ENCODE peak calls at places on chromosome 22, in five cellular contexts. O is WTC11, A is H1, K is brain microvascular endothelial cell, G is stomach. B is an unnamed sample.

GRCh38 chr22:22235564-22235963 is 9.0 kb upstream of the VPREB1 start:
- DNase-seq in G (no peak), O (peak), A (peak), K (no peak), B (no peak)

GRCh38 chr22:31607696-31608095 is 54.3 kb downstream of the PISD start:
- DNase-seq in G (no peak), A (no peak), K (no peak), O (no peak), B (no peak)

GRCh38 chr22:36565686-36566085 is 36.7 kb upstream of the EIF3D start:
- DNase-seq in O (no peak), K (no peak), G (no peak), A (no peak), B (no peak)

GRCh38 chr22:41247703-41248102 is 7.0 kb upstream of the CHADL start:
- DNase-seq in G (no peak), A (no peak), O (no peak), K (no peak), B (no peak)

GRCh38 chr22:31235076-31235475 is 23.0 kb downstream of the LIMK2 start:
- DNase-seq in O (no peak), G (no peak), A (no peak), K (no peak), B (no peak)

GRCh38 chr22:24146791-24147353 is 34.4 kb upstream of the SUSD2 start:
- DNase-seq in O (peak), K (peak), G (no peak), A (peak), B (no peak)

GRCh38 chr22:17633217-17633997 is 4.9 kb upstream of the ATP6V1E1 start:
- DNase-seq in G (no peak), A (no peak), O (no peak), K (peak), B (no peak)

GRCh38 chr22:33747576-33748180 is 172.6 kb downstream of the LARGE1 start:
- DNase-seq in O (no peak), A (no peak), G (peak), K (no peak), B (no peak)

GRCh38 chr22:23237841-23238240 is 57.5 kb downstream of the BCR start:
- DNase-seq in A (no peak), O (no peak), G (no peak), K (no peak), B (no peak)

GRCh38 chr22:45597460-45598192 is 74.0 kb upstream of the ATXN10 start:
- DNase-seq in G (peak), K (no peak), O (no peak), A (no peak), B (no peak)

GRCh38 chr22:48485144-48486135 is 1342.2 kb downstream of the BRD1 start:
- DNase-seq in O (no peak), G (no peak), A (no peak), K (no peak), B (no peak)

GRCh38 chr22:17578129-17578754 is 14.9 kb downstream of the SLC25A18 start:
- DNase-seq in K (no peak), A (no peak), O (no peak), G (peak), B (no peak)

GRCh38 chr22:23063539-23064380 is 6.6 kb upstream of the GNAZ start:
- DNase-seq in G (peak), K (no peak), A (peak), O (peak), B (no peak)

GRCh38 chr22:44025171-44026065 is 1.3 kb downstream of the PARVB start:
- DNase-seq in K (no peak), O (no peak), A (no peak), G (peak), B (no peak)

GRCh38 chr22:40463017-40463631 is 92.7 kb downstream of the SGSM3 start:
- DNase-seq in A (no peak), K (no peak), G (no peak), O (no peak), B (no peak)

GRCh38 chr22:37633693-37634504 is 5.6 kb upstream of the SH3BP1 start:
- DNase-seq in K (peak), A (peak), G (peak), O (peak), B (no peak)

GRCh38 chr22:30472994-30473720 is 1.3 kb upstream of the SEC14L3 start:
- DNase-seq in K (no peak), A (no peak), O (no peak), G (no peak), B (no peak)

GRCh38 chr22:22721681-22722309 is 77.4 kb downstream of the GGTLC2 start:
- DNase-seq in O (no peak), K (peak), A (no peak), G (no peak), B (no peak)

GRCh38 chr22:49229483-49230193 is 598.0 kb downstream of the BRD1 start:
- DNase-seq in O (no peak), K (no peak), A (no peak), G (no peak), B (no peak)

GRCh38 chr22:33706100-33706499 is 214.2 kb downstream of the LARGE1 start:
- DNase-seq in A (no peak), K (no peak), O (peak), G (no peak), B (no peak)

GRCh38 chr22:18146389-18146753 is 3.6 kb upstream of the USP18 start:
- DNase-seq in G (no peak), A (no peak), O (no peak), K (no peak), B (no peak)

GRCh38 chr22:41862530-41863266 is 29.8 kb downstream of the SREBF2 start:
- DNase-seq in A (no peak), K (no peak), G (no peak), O (no peak), B (no peak)

GRCh38 chr22:23414727-23415489 is 165.2 kb downstream of the IGLL1 start:
- DNase-seq in K (no peak), O (peak), G (peak), A (no peak), B (no peak)

GRCh38 chr22:35894937-35895708 is 133.5 kb downstream of the RBFOX2 start:
- DNase-seq in O (no peak), K (peak), G (no peak), A (no peak), B (no peak)

GRCh38 chr22:40178417-40179409 is 988 bp downstream of the TNRC6B start:
- DNase-seq in A (no peak), O (no peak), K (peak), G (no peak), B (no peak)

GRCh38 chr22:22428222-22429098 is 80.1 kb downstream of the ZNF280B start:
- DNase-seq in K (no peak), G (no peak), O (no peak), A (no peak), B (no peak)

GRCh38 chr22:35539910-35540599 is 576 bp upstream of the RASD2 start:
- DNase-seq in A (peak), O (peak), K (no peak), G (peak), B (peak)

GRCh38 chr22:30309981-30310672 is 16.6 kb downstream of the TBC1D10A start:
- DNase-seq in A (no peak), G (peak), O (no peak), K (no peak), B (no peak)

GRCh38 chr22:22810018-22810427 is 77.6 kb upstream of the IGLL5 start:
- DNase-seq in O (peak), K (no peak), A (no peak), G (peak), B (no peak)

GRCh38 chr22:30829901-30830550 is 135.4 kb downstream of the OSBP2 start:
- DNase-seq in G (peak), O (no peak), K (peak), A (peak), B (no peak)

GRCh38 chr22:24506802-24507438 is 11.8 kb downstream of the UPB1 start:
- DNase-seq in A (no peak), O (no peak), K (no peak), G (no peak), B (no peak)

GRCh38 chr22:44881624-44882023 is 128.2 kb downstream of the PHF21B start:
- DNase-seq in A (no peak), G (no peak), K (no peak), O (no peak), B (no peak)

GRCh38 chr22:44385781-44386180 is 73.0 kb upstream of the SHISAL1 start:
- DNase-seq in K (no peak), A (no peak), O (no peak), G (no peak), B (no peak)

GRCh38 chr22:35839811-35840739 is 122.4 kb downstream of the APOL5 start:
- DNase-seq in A (peak), G (peak), O (peak), K (peak), B (no peak)

GRCh38 chr22:25130462-25130861 is 69.2 kb upstream of the CRYBB3 start:
- DNase-seq in K (no peak), O (no peak), A (no peak), G (no peak), B (no peak)

GRCh38 chr22:30790366-30790765 is 95.7 kb downstream of the OSBP2 start:
- DNase-seq in G (no peak), K (no peak), O (no peak), A (no peak), B (no peak)

GRCh38 chr22:44664149-44664548 is 37.9 kb upstream of the PRR5 start:
- DNase-seq in A (no peak), K (peak), O (no peak), G (peak), B (no peak)

GRCh38 chr22:28741758-28742561 is at the start of the genes CHEK2 and HSCB:
- DNase-seq in A (peak), G (peak), O (peak), K (peak), B (peak)
- TF ChIP-seq CTCF in A (peak), G (no peak), O (no peak), K (no peak), B (peak)

GRCh38 chr22:19495562-19496323 is 16.0 kb downstream of the CDC45 start:
- DNase-seq in G (no peak), K (peak), A (no peak), O (no peak), B (no peak)
- TF ChIP-seq CTCF in G (peak), K (peak), A (no peak), O (no peak), B (no peak)

GRCh38 chr22:38766076-38766777 is 10.4 kb upstream of the SUN2 start:
- DNase-seq in K (peak), O (peak), G (peak), A (peak), B (peak)
- TF ChIP-seq CTCF in K (peak), O (peak), G (peak), A (peak), B (peak)

GRCh38 chr22:26393929-26394328 is 35.1 kb upstream of the ASPHD2 start:
- DNase-seq in O (no peak), K (no peak), G (no peak), A (peak), B (no peak)
- TF ChIP-seq CTCF in O (peak), K (peak), G (no peak), A (peak), B (no peak)

DNA sequence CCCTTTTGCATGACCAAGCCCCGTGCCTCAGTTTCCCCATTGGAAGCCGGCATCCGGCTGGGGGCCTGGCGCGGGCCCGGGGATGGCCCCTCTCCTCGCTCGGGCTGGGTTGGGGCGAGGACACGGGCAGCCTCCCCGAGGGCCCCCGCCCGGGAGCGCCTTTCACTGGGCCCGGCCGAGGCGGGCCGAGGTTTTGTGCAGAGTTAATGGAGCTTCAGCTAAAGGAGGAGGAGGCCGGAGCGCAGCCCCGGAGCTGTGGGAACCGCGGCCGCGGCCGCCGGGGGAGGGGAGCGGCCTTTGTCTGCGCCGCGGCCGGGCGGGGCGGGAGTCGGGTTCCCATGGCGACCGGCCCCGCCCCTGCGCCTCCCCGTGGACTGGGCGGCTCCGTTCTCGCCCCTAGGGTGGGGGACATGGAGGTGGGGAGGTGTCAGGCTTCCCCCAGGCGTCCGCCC is 1.4 kb upstream of the MAPK11 start:
- DNase-seq in G (peak), K (no peak), A (peak), O (peak), B (no peak)
- TF ChIP-seq CTCF in G (peak), K (peak), A (peak), O (no peak), B (no peak)

DNA sequence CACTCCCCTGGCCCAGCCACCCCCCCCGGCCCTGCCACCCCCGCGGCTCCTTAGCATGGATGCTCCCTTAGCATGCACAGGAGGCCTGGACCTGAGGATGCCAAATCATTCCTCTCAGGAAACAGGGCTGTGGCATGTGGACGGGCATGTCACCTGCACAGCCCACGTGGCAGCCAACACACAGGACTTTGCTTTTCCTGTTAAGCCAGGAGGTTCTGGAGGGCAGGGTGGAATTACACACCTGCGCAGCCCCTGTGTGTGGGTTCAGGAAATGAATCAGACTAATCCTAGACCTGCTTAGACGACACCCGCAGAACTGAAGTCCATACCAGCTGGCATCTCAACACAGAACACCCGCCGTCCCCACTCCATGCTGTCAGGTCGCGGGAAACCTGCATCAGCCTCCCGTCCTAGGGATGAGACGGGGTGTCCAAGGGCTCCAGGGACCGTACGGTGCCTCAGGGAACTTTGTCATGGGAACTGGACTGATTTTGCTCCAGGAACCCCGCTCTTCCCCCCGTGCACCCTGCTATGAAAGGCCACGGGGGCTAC is 10.2 kb downstream of the CERK start:
- DNase-seq in G (no peak), A (no peak), O (no peak), K (no peak), B (no peak)
- TF ChIP-seq CTCF in G (no peak), A (no peak), O (no peak), K (no peak), B (no peak)

DNA sequence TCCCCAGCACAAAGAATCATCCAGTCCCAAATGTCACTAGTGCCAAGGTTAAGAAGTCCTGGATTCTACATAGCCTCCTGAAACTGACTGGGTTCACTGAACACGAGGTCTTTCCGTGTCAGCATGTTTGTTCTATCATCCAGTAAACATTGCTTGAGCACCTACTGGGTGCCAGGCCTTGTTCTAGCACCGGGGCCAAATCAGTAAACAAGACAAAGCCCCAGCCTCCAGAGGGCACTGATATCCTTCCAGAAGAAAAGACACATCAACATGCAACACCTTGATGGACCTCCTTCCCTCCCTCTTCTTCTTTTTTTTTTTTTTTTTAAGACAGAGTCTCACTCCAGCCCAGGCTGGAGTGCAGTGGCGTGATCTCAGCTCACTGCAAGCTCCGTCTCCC is 26.9 kb downstream of the TPST2 start:
- DNase-seq in K (no peak), O (no peak), A (no peak), G (no peak), B (no peak)
- TF ChIP-seq CTCF in K (no peak), O (no peak), A (peak), G (no peak), B (peak)

GRCh38 chr22:42902875-42903510 is 45.9 kb upstream of the ARFGAP3 start:
- DNase-seq in K (no peak), G (no peak), A (no peak), O (peak), B (no peak)
- TF ChIP-seq CTCF in K (peak), G (no peak), A (peak), O (no peak), B (peak)

B was measured in D721Med.